ENCODE peak calls at places on chromosome 6, in ten cellular contexts. One of them, this sample, is unnamed.

GRCh38 chr6:1952726-1953360 is 292.6 kb downstream of the GMDS start:
- DNase-seq in ELR: peak; percentile 99
- DNase-seq in EH: peak; percentile 90
- DNase-seq in NCI-H1092: no peak
- DNase-seq in HL-60: no peak
- DNase-seq in amygdala: no peak
- DNase-seq in foreskin fibroblast: peak; percentile 85
- DNase-seq in activated CD8-positive, alpha-beta T cell treated with anti-CD3 and anti-CD28 coated beads, Interleukin-2, amount 10 ng/mL, durations not matched to agents 7 days and 5 days: no peak
- DNase-seq in cerebellar nuclear complex: no peak
- DNase-seq in renal cortical epithelial cell: peak; percentile 99
- DNase-seq in this sample: no peak

GRCh38 chr6:2891768-2892170 is 11.3 kb downstream of the SERPINB9 start:
- DNase-seq in amygdala: no peak
- DNase-seq in HL-60: no peak
- DNase-seq in EH: no peak
- DNase-seq in cerebellar nuclear complex: no peak
- DNase-seq in renal cortical epithelial cell: no peak
- DNase-seq in NCI-H1092: no peak
- DNase-seq in foreskin fibroblast: no peak
- DNase-seq in ELR: no peak
- DNase-seq in activated CD8-positive, alpha-beta T cell treated with anti-CD3 and anti-CD28 coated beads, Interleukin-2, amount 10 ng/mL, durations not matched to agents 7 days and 5 days: peak; percentile 78
- DNase-seq in this sample: no peak

GRCh38 chr6:10589983-10590382 is 68.8 kb downstream of the GCNT2 start:
- DNase-seq in NCI-H1092: no peak
- DNase-seq in foreskin fibroblast: no peak
- DNase-seq in ELR: no peak
- DNase-seq in amygdala: no peak
- DNase-seq in HL-60: no peak
- DNase-seq in activated CD8-positive, alpha-beta T cell treated with anti-CD3 and anti-CD28 coated beads, Interleukin-2, amount 10 ng/mL, durations not matched to agents 7 days and 5 days: no peak
- DNase-seq in cerebellar nuclear complex: no peak
- DNase-seq in renal cortical epithelial cell: no peak
- DNase-seq in EH: no peak
- DNase-seq in this sample: no peak

GRCh38 chr6:41694815-41695536 is 40.4 kb downstream of the TFEB start:
- DNase-seq in renal cortical epithelial cell: peak; percentile 58
- DNase-seq in foreskin fibroblast: peak; percentile 62
- DNase-seq in activated CD8-positive, alpha-beta T cell treated with anti-CD3 and anti-CD28 coated beads, Interleukin-2, amount 10 ng/mL, durations not matched to agents 7 days and 5 days: no peak
- DNase-seq in HL-60: no peak
- DNase-seq in amygdala: no peak
- DNase-seq in ELR: peak; percentile 32
- DNase-seq in NCI-H1092: no peak
- DNase-seq in cerebellar nuclear complex: no peak
- DNase-seq in EH: peak; percentile 42
- DNase-seq in this sample: peak; percentile 14

GRCh38 chr6:53547166-53547814 is 2.4 kb upstream of the GCLC start:
- DNase-seq in ELR: no peak
- DNase-seq in renal cortical epithelial cell: no peak
- DNase-seq in EH: no peak
- DNase-seq in NCI-H1092: peak; percentile 61
- DNase-seq in foreskin fibroblast: no peak
- DNase-seq in activated CD8-positive, alpha-beta T cell treated with anti-CD3 and anti-CD28 coated beads, Interleukin-2, amount 10 ng/mL, durations not matched to agents 7 days and 5 days: no peak
- DNase-seq in cerebellar nuclear complex: no peak
- DNase-seq in HL-60: no peak
- DNase-seq in amygdala: no peak
- DNase-seq in this sample: peak; percentile 46

GRCh38 chr6:42088101-42088591 is 37.8 kb downstream of the TAF8 start:
- DNase-seq in ELR: peak; percentile 61
- DNase-seq in amygdala: no peak
- DNase-seq in activated CD8-positive, alpha-beta T cell treated with anti-CD3 and anti-CD28 coated beads, Interleukin-2, amount 10 ng/mL, durations not matched to agents 7 days and 5 days: no peak
- DNase-seq in NCI-H1092: no peak
- DNase-seq in HL-60: no peak
- DNase-seq in renal cortical epithelial cell: peak; percentile 88
- DNase-seq in EH: peak; percentile 83
- DNase-seq in cerebellar nuclear complex: no peak
- DNase-seq in foreskin fibroblast: peak; percentile 48
- DNase-seq in this sample: no peak

GRCh38 chr6:56649053-56649769 is 6.5 kb upstream of the DST start:
- DNase-seq in cerebellar nuclear complex: no peak
- DNase-seq in HL-60: no peak
- DNase-seq in ELR: peak; percentile 29
- DNase-seq in renal cortical epithelial cell: peak; percentile 61
- DNase-seq in NCI-H1092: peak; percentile 33
- DNase-seq in EH: peak; percentile 75
- DNase-seq in foreskin fibroblast: no peak
- DNase-seq in amygdala: no peak
- DNase-seq in activated CD8-positive, alpha-beta T cell treated with anti-CD3 and anti-CD28 coated beads, Interleukin-2, amount 10 ng/mL, durations not matched to agents 7 days and 5 days: no peak
- DNase-seq in this sample: peak; percentile 49

GRCh38 chr6:31715022-31715683 is at the start of gene LY6G6D:
- DNase-seq in cerebellar nuclear complex: no peak
- DNase-seq in amygdala: no peak
- DNase-seq in renal cortical epithelial cell: no peak
- DNase-seq in foreskin fibroblast: no peak
- DNase-seq in ELR: no peak
- DNase-seq in NCI-H1092: no peak
- DNase-seq in EH: no peak
- DNase-seq in activated CD8-positive, alpha-beta T cell treated with anti-CD3 and anti-CD28 coated beads, Interleukin-2, amount 10 ng/mL, durations not matched to agents 7 days and 5 days: no peak
- DNase-seq in HL-60: no peak
- DNase-seq in this sample: no peak

GRCh38 chr6:111691345-111692225 is 85.9 kb upstream of the TRAF3IP2 start:
- DNase-seq in NCI-H1092: no peak
- DNase-seq in EH: peak; percentile 70
- DNase-seq in ELR: no peak
- DNase-seq in cerebellar nuclear complex: no peak
- DNase-seq in HL-60: no peak
- DNase-seq in renal cortical epithelial cell: peak; percentile 63
- DNase-seq in foreskin fibroblast: peak; percentile 73
- DNase-seq in activated CD8-positive, alpha-beta T cell treated with anti-CD3 and anti-CD28 coated beads, Interleukin-2, amount 10 ng/mL, durations not matched to agents 7 days and 5 days: no peak
- DNase-seq in amygdala: no peak
- DNase-seq in this sample: no peak

GRCh38 chr6:10421508-10422281 is 6.8 kb upstream of the TFAP2A start:
- DNase-seq in ELR: no peak
- DNase-seq in cerebellar nuclear complex: no peak
- DNase-seq in foreskin fibroblast: no peak
- DNase-seq in HL-60: no peak
- DNase-seq in activated CD8-positive, alpha-beta T cell treated with anti-CD3 and anti-CD28 coated beads, Interleukin-2, amount 10 ng/mL, durations not matched to agents 7 days and 5 days: no peak
- DNase-seq in amygdala: no peak
- DNase-seq in NCI-H1092: no peak
- DNase-seq in renal cortical epithelial cell: no peak
- DNase-seq in EH: no peak
- DNase-seq in this sample: no peak

GRCh38 chr6:169112483-169113320 is 140.9 kb downstream of the THBS2 start:
- DNase-seq in NCI-H1092: no peak
- DNase-seq in EH: no peak
- DNase-seq in HL-60: peak; percentile 34
- DNase-seq in cerebellar nuclear complex: no peak
- DNase-seq in ELR: no peak
- DNase-seq in amygdala: no peak
- DNase-seq in renal cortical epithelial cell: no peak
- DNase-seq in activated CD8-positive, alpha-beta T cell treated with anti-CD3 and anti-CD28 coated beads, Interleukin-2, amount 10 ng/mL, durations not matched to agents 7 days and 5 days: no peak
- DNase-seq in foreskin fibroblast: no peak
- DNase-seq in this sample: no peak

GRCh38 chr6:54800201-54800600 is 46.4 kb upstream of the FAM83B start:
- DNase-seq in HL-60: no peak
- DNase-seq in activated CD8-positive, alpha-beta T cell treated with anti-CD3 and anti-CD28 coated beads, Interleukin-2, amount 10 ng/mL, durations not matched to agents 7 days and 5 days: no peak
- DNase-seq in EH: no peak
- DNase-seq in cerebellar nuclear complex: no peak
- DNase-seq in ELR: no peak
- DNase-seq in NCI-H1092: no peak
- DNase-seq in foreskin fibroblast: no peak
- DNase-seq in renal cortical epithelial cell: no peak
- DNase-seq in amygdala: no peak
- DNase-seq in this sample: no peak